ENCODE peak calls at places on chromosomes 3 and 15, in five cellular contexts. G is thyroid gland, I is ascending aorta, Y is heart right ventricle, M is IMR-90. O is an unnamed sample.

GRCh38 chr3:52062499-52062898 is 6.1 kb upstream of the DUSP7 start:
- DNase-seq in I (peak; percentile 63), G (no peak), M (peak; percentile 90), Y (no peak), O (no peak)

GRCh38 chr3:115324056-115324455 is 177.0 kb upstream of the ZBTB20 start:
- DNase-seq in M (no peak), G (no peak), I (no peak), Y (no peak), O (no peak)

GRCh38 chr15:49239105-49239504 is 69.1 kb downstream of the GALK2 start:
- DNase-seq in G (no peak), I (no peak), Y (no peak), M (peak; percentile 33), O (no peak)

GRCh38 chr3:72698154-72698917 is 149.9 kb downstream of the SHQ1 start:
- DNase-seq in G (no peak), Y (no peak), M (no peak), I (no peak), O (no peak)

GRCh38 chr3:53077476-53078220 is 31.8 kb upstream of the SFMBT1 start:
- DNase-seq in I (no peak), M (no peak), Y (no peak), G (no peak), O (no peak)

GRCh38 chr3:141076026-141076797 is 25.1 kb downstream of the SPSB4 start:
- DNase-seq in G (no peak), M (no peak), I (no peak), Y (no peak), O (no peak)

GRCh38 chr15:50633653-50634052 is 52.9 kb downstream of the TRPM7 start:
- DNase-seq in G (no peak), I (no peak), Y (no peak), M (peak; percentile 25), O (no peak)

GRCh38 chr3:58955308-58955707 is 94.5 kb downstream of the CFAP20DC start:
- DNase-seq in M (no peak), Y (no peak), I (no peak), G (no peak), O (no peak)

GRCh38 chr3:121995190-121996137 is 26.6 kb downstream of the ILDR1 start:
- DNase-seq in I (peak; percentile 22), M (peak; percentile 75), G (peak; percentile 76), Y (peak; percentile 22), O (peak; percentile 36)

GRCh38 chr15:45205192-45205591 is 17.4 kb upstream of the SHF start:
- DNase-seq in Y (no peak), G (peak; percentile 65), M (peak; percentile 69), I (no peak), O (peak; percentile 66)

GRCh38 chr15:38782156-38782555 is 217.5 kb upstream of the RASGRP1 start:
- DNase-seq in G (no peak), I (no peak), Y (no peak), M (no peak), O (no peak)

GRCh38 chr3:40287248-40287647 is 22.3 kb upstream of the EIF1B start:
- DNase-seq in G (no peak), M (no peak), Y (no peak), I (no peak), O (no peak)

GRCh38 chr3:115562636-115563267 is 60.6 kb upstream of the GAP43 start:
- DNase-seq in G (no peak), M (no peak), I (no peak), Y (no peak), O (no peak)

GRCh38 chr15:77604973-77605372 is 27.7 kb downstream of the LINGO1 start:
- DNase-seq in M (no peak), Y (no peak), I (no peak), G (no peak), O (no peak)

GRCh38 chr3:53375019-53375418 is 27.7 kb upstream of the DCP1A start:
- DNase-seq in G (peak; percentile 79), Y (peak; percentile 65), I (no peak), M (peak; percentile 41), O (peak; percentile 12)

GRCh38 chr15:69265347-69265955 is 33.3 kb upstream of the PAQR5 start:
- DNase-seq in M (peak; percentile 17), I (no peak), Y (no peak), G (no peak), O (no peak)

GRCh38 chr3:29493109-29493508 is 212.2 kb downstream of the RBMS3 start:
- DNase-seq in Y (no peak), M (peak; percentile 20), G (no peak), I (no peak), O (no peak)

GRCh38 chr3:16693820-16694219 is 88.6 kb upstream of the DAZL start:
- DNase-seq in I (no peak), G (no peak), Y (no peak), M (no peak), O (no peak)

GRCh38 chr3:54510506-54510905 is 388.2 kb downstream of the CACNA2D3 start:
- DNase-seq in G (no peak), I (no peak), M (no peak), Y (no peak), O (no peak)

GRCh38 chr3:125318497-125318847 is 56.7 kb downstream of the ZNF148 start:
- DNase-seq in G (no peak), I (no peak), M (no peak), Y (no peak), O (no peak)

GRCh38 chr3:40719660-40720287 is 195.0 kb downstream of the ZNF621 start:
- DNase-seq in I (no peak), M (no peak), G (peak; percentile 48), Y (no peak), O (no peak)

GRCh38 chr3:11495948-11496557 is 147.7 kb downstream of the VGLL4 start:
- DNase-seq in G (peak; percentile 80), M (no peak), I (no peak), Y (no peak), O (no peak)

GRCh38 chr3:52236424-52236886 is 2.5 kb downstream of the TWF2 start:
- DNase-seq in G (no peak), M (no peak), I (no peak), Y (no peak), O (no peak)

GRCh38 chr3:46710671-46711295 is 6.9 kb downstream of the PRSS50 start:
- DNase-seq in G (no peak), M (no peak), I (no peak), Y (peak; percentile 4), O (no peak)

GRCh38 chr3:128340904-128341555 is 125.7 kb downstream of the DNAJB8 start:
- DNase-seq in M (no peak), Y (no peak), I (no peak), G (no peak), O (no peak)

GRCh38 chr3:55322649-55323048 is 164.5 kb downstream of the WNT5A start:
- DNase-seq in Y (peak; percentile 26), G (no peak), I (no peak), M (no peak), O (no peak)

GRCh38 chr3:45682311-45682710 is 6.9 kb upstream of the SACM1L start:
- DNase-seq in G (no peak), I (no peak), M (no peak), Y (no peak), O (no peak)

GRCh38 chr3:196287066-196287404 is 491 bp downstream of the PCYT1A start:
- DNase-seq in M (no peak), G (peak; percentile 47), Y (peak; percentile 28), I (no peak), O (no peak)

GRCh38 chr3:115518100-115518852 is 105.0 kb upstream of the GAP43 start:
- DNase-seq in G (peak; percentile 78), I (peak; percentile 13), M (peak; percentile 79), Y (peak; percentile 74), O (no peak)

GRCh38 chr3:61277411-61277810 is 26.2 kb upstream of the FHIT start:
- DNase-seq in M (no peak), Y (no peak), G (no peak), I (no peak), O (no peak)

GRCh38 chr15:60605879-60606304 is 127.0 kb upstream of the ICE2 start:
- DNase-seq in G (no peak), M (peak; percentile 81), I (no peak), Y (no peak), O (no peak)

GRCh38 chr3:194481103-194481502 is 5.7 kb downstream of the ATP13A3 start:
- DNase-seq in Y (no peak), I (no peak), M (peak; percentile 86), G (no peak), O (no peak)

DNA sequence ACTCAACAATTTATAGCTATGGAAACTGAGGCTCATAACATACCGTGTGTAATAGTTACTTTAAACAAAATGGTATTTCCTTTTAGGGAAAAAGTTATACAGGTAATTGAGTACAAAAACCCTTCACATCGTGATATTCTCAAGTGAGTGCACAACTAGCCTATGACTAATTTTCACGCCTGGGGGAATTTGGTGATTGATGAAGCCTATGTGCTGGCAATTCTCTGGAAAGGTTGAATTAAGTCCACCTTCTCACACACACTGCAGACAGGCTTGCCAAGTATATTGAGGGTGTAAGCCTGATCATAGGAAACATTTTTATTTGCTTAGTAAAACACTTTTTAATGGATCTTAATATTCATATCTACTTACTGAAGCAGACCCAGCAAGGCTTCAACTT is 41.3 kb upstream of the ROBO2 start:
- DNase-seq in G (no peak), Y (no peak), I (no peak), M (no peak), O (no peak)
- H3K4me3 ChIP-seq in G (no peak overlapping the region), Y (no peak overlapping the region), I (no peak overlapping the region), M (no peak overlapping the region), O (no peak overlapping the region)

GRCh38 chr3:167929937-167930336 is 165.8 kb downstream of the GOLIM4 start:
- DNase-seq in G (no peak), M (no peak), Y (no peak), I (no peak), O (no peak)

GRCh38 chr3:167936010-167936409 is 159.7 kb downstream of the GOLIM4 start:
- DNase-seq in G (no peak), Y (peak; percentile 14), I (no peak), M (no peak), O (no peak)

GRCh38 chr3:167930453-167930852 is 165.3 kb downstream of the GOLIM4 start:
- DNase-seq in G (no peak), Y (no peak), M (no peak), I (no peak), O (no peak)
- TF ChIP-seq CTCF in G (no peak), Y (no peak), M (no peak), I (no peak), O (no peak)

GRCh38 chr15:67109141-67110034 is 44.0 kb downstream of the SMAD3 start:
- DNase-seq in G (peak; percentile 88), I (peak; percentile 47), Y (peak; percentile 72), M (peak; percentile 99), O (no peak)
- H3K27ac ChIP-seq in G (peak overlapping the region; percentile 77), I (peak overlapping the region; percentile 4), Y (peak overlapping the region; percentile 30), M (peak overlapping the region; percentile 95), O (no peak overlapping the region)

DNA sequence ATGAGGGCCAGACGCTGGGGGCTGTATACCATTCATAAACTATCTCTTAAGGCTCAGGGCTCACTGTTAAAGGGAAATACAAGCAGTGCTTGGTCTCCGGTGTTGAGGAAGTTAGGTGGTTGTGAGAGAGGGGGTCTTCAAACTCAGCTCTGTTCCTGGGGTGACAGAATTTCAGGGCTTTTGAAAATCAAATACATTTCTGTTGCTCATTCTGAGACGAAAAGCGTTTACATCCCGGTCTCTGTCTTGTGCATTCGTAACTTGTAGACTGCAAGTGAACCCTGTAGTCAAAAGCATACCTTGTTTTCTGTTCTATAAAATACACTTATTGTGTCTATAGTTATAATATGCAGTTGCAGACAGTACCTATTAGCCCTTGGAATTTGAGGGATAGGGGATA is 1.7 kb downstream of the SLCO3A1 start:
- DNase-seq in I (no peak), Y (no peak), M (no peak), G (no peak), O (no peak)
- H3K4me3 ChIP-seq in I (peak overlapping the region; percentile 82), Y (no peak overlapping the region), M (no peak overlapping the region), G (no peak overlapping the region), O (peak overlapping the region; percentile 34)

GRCh38 chr3:156472150-156472549 is 82.8 kb downstream of the SSR3 start:
- DNase-seq in G (no peak), M (no peak), I (no peak), Y (no peak), O (peak; percentile 10)
- TF ChIP-seq CTCF in G (no peak), M (no peak), I (no peak), Y (no peak), O (no peak)

O was measured in CD8-positive, alpha-beta T cell.